ENCODE peak calls at places on chromosomes 1 and 21, in six cellular contexts. B, N, Y, H, P and Q are unnamed samples.

GRCh38 chr1:209552406-209553264 is 30.9 kb upstream of the CAMK1G start:
- DNase-seq in B (no peak), N (peak; percentile 11), Y (no peak), H (no peak), P (no peak), Q (no peak)

GRCh38 chr1:189435398-189435797 is 1042.3 kb downstream of the BRINP3 start:
- DNase-seq in B (no peak), N (no peak), Y (no peak), H (no peak), P (no peak), Q (no peak)

GRCh38 chr1:228842094-228842775 is 107.0 kb downstream of the RHOU start:
- DNase-seq in B (no peak), N (no peak), Y (no peak), H (peak; percentile 80), P (no peak), Q (no peak)

GRCh38 chr1:156656779-156657160 is 14.9 kb downstream of the BCAN start:
- DNase-seq in B (no peak), N (peak; percentile 78), Y (no peak), H (peak; percentile 16), P (no peak), Q (peak; percentile 31)

GRCh38 chr1:167776616-167777252 is 55.0 kb downstream of the MPZL1 start:
- DNase-seq in B (no peak), N (no peak), Y (no peak), H (no peak), P (no peak), Q (no peak)

GRCh38 chr1:181126871-181127587 is 38.5 kb downstream of the IER5 start:
- DNase-seq in B (no peak), N (no peak), Y (no peak), H (no peak), P (no peak), Q (no peak)

GRCh38 chr1:98739762-98740161 is 78.2 kb downstream of the SNX7 start:
- DNase-seq in B (no peak), N (no peak), Y (no peak), H (no peak), P (no peak), Q (no peak)

GRCh38 chr1:1148569-1148968 is 25.1 kb upstream of the TTLL10 start:
- DNase-seq in B (no peak), N (no peak), Y (no peak), H (no peak), P (no peak), Q (no peak)

GRCh38 chr1:29267341-29268070 is 31.2 kb downstream of the PTPRU start:
- DNase-seq in B (no peak), N (no peak), Y (no peak), H (no peak), P (no peak), Q (no peak)

GRCh38 chr1:173341307-173341706 is 134.2 kb upstream of the TNFSF4 start:
- DNase-seq in B (no peak), N (no peak), Y (no peak), H (peak; percentile 7), P (peak; percentile 40), Q (no peak)

GRCh38 chr21:28089599-28090421 is 902.9 kb downstream of the LTN1 start:
- DNase-seq in B (no peak), N (peak; percentile 7), Y (no peak), H (no peak), P (no peak), Q (no peak)

GRCh38 chr1:239952348-239953307 is 139.1 kb upstream of the FMN2 start:
- DNase-seq in B (no peak), N (peak; percentile 60), Y (peak; percentile 36), H (peak; percentile 9), P (no peak), Q (peak; percentile 2)

GRCh38 chr1:224831501-224831900 is 98.0 kb upstream of the DNAH14 start:
- DNase-seq in B (no peak), N (no peak), Y (no peak), H (no peak), P (no peak), Q (no peak)

GRCh38 chr1:1914101-1914811 is 804 bp upstream of the CALML6 start:
- DNase-seq in B (no peak), N (no peak), Y (peak; percentile 6), H (no peak), P (no peak), Q (no peak)

GRCh38 chr1:214808845-214809460 is 206.0 kb downstream of the CENPF start:
- DNase-seq in B (no peak), N (peak; percentile 64), Y (peak; percentile 3), H (no peak), P (no peak), Q (no peak)

GRCh38 chr1:63005812-63006211 is 221.9 kb downstream of the ATG4C start:
- DNase-seq in B (no peak), N (no peak), Y (no peak), H (no peak), P (no peak), Q (no peak)

GRCh38 chr1:156295391-156295947 is at the start of gene GLMP:
- DNase-seq in B (peak; percentile 84), N (peak; percentile 80), Y (peak; percentile 40), H (peak; percentile 74), P (no peak), Q (peak; percentile 83)

GRCh38 chr1:6099297-6099696 is 53.6 kb downstream of the KCNAB2 start:
- DNase-seq in B (no peak), N (no peak), Y (no peak), H (no peak), P (no peak), Q (peak; percentile 3)

GRCh38 chr1:238653693-238654321 is 732.6 kb upstream of the CHRM3 start:
- DNase-seq in B (no peak), N (no peak), Y (no peak), H (no peak), P (no peak), Q (no peak)

GRCh38 chr1:21672478-21673276 is 3.5 kb upstream of the RAP1GAP start:
- DNase-seq in B (peak; percentile 28), N (no peak), Y (no peak), H (no peak), P (no peak), Q (no peak)

DNA sequence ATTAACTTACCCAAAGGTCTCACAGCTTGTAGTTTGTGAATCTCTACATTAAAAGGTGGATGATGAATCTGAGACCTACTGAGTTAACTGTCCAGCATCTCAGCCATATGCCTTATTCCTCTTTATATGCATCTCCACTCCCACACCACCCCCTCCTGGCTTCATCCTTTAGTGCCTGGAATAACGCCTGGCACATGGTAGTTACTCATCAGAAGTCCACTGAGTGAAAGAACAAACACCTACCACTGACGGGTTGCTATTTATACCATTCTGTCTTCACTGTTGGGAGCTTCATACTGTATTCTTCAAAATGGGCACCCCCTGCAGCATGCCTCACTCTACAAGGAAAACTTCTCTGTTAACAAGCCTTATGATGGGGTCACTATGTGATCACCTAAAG is at the start of gene LRRC53:
- DNase-seq in B (no peak), N (no peak), Y (no peak), H (no peak), P (no peak), Q (no peak)
- TF ChIP-seq CTCF in B (no peak), N (no peak), Y (no peak), H (no peak), P (no peak), Q (no peak)

GRCh38 chr1:37673920-37674319 is 18.4 kb upstream of the CDCA8 start:
- DNase-seq in B (no peak), N (peak; percentile 41), Y (no peak), H (no peak), P (no peak), Q (peak; percentile 79)

GRCh38 chr1:37680933-37681332 is 11.4 kb upstream of the CDCA8 start:
- DNase-seq in B (no peak), N (no peak), Y (no peak), H (no peak), P (no peak), Q (no peak)

GRCh38 chr1:37677808-37678207 is 14.5 kb upstream of the CDCA8 start:
- DNase-seq in B (no peak), N (no peak), Y (no peak), H (no peak), P (no peak), Q (no peak)

GRCh38 chr1:37671261-37671660 is 21.1 kb upstream of the CDCA8 start:
- DNase-seq in B (no peak), N (no peak), Y (no peak), H (no peak), P (no peak), Q (no peak)

DNA sequence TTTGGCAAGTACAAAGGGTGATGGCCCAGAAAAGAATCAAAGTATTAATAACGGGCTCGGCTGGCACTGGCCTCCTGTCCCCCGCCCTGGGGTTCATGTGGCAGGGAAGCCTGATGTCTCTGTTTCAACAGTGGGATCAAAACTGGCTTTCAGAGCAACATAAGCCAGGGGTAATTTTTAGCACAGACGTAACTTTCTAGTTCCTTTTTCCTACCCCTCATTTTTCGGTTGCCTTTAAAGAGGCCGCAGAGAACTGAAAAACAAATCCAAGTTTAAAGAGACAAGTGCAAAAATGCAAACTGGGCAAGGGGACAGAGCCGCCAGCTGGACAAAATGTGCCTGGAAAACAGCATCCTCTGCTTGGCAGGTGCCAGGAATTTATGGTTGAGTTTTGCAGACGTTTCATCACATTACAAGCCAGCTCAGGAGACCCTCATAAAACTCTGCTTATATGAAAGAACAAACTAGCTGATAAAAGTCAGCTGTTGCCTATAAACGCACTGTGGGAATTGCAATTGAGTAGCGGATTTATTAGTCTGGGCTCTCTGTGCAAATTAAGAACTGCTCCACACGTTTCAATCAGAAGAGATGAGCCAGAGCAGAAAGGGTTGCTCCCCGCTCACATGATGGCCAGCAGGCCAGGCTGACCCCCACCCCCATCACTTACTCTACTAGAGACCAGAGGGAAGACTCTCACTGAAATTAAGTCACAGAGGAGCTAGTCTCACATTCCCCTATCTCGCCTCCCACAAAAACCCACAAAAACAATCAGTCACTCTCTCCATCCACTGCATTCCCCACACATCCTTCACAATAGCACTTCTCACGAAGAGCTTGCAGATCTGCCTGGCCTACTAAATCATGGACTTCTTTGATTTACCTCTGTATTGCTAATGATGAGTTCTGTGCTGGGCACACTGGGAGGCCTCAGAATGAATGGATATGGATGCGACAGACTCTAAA is 15.8 kb upstream of the CDCA8 start:
- DNase-seq in B (peak; percentile 64), N (no peak), Y (no peak), H (no peak), P (peak; percentile 72), Q (no peak)
- TF ChIP-seq CTCF in B (peak; percentile 23), N (no peak), Y (no peak), H (no peak), P (no peak), Q (no peak)

GRCh38 chr1:44035726-44036408 is 4.6 kb upstream of the SLC6A9 start:
- DNase-seq in B (peak; percentile 8), N (no peak), Y (no peak), H (peak; percentile 35), P (no peak), Q (peak; percentile 32)
- TF ChIP-seq CTCF in B (no peak), N (peak; percentile 44), Y (no peak), H (no peak), P (no peak), Q (no peak)

GRCh38 chr1:155272466-155273133 is 704 bp downstream of the CLK2 start:
- DNase-seq in B (no peak), N (no peak), Y (no peak), H (no peak), P (no peak), Q (no peak)

GRCh38 chr1:155268630-155269029 is 4.7 kb downstream of the CLK2 start:
- DNase-seq in B (no peak), N (no peak), Y (no peak), H (no peak), P (no peak), Q (no peak)

GRCh38 chr1:155269381-155269780 is 3.9 kb downstream of the CLK2 start:
- DNase-seq in B (no peak), N (no peak), Y (no peak), H (no peak), P (no peak), Q (no peak)

GRCh38 chr1:155277070-155277895 is at the start of gene HCN3:
- DNase-seq in B (peak; percentile 99), N (peak; percentile 100), Y (peak; percentile 99), H (peak; percentile 98), P (peak; percentile 68), Q (peak; percentile 96)

GRCh38 chr1:155273134-155273982 is at the start of gene CLK2:
- DNase-seq in B (peak; percentile 98), N (peak; percentile 98), Y (peak; percentile 90), H (peak; percentile 96), P (peak; percentile 43), Q (peak; percentile 97)
- TF ChIP-seq CTCF in B (no peak), N (no peak), Y (no peak), H (no peak), P (no peak), Q (no peak)